ENCODE peak calls at places on chromosomes 13 and 19, in seven cellular contexts. R is A549; U is hepatocyte; G is neural progenitor cell; H is tibial artery; N is CD8-positive, alpha-beta T cell; V is stomach. F is an unnamed sample.
A peak's percentile ranks its signal among the peaks of the same experiment; 100 is the strongest.

GRCh38 chr19:55579766-55580621 is 654 bp downstream of the ZNF579 start:
- DNase-seq in R (peak; percentile 44), U (peak; percentile 63), G (peak; percentile 56), H (no peak), N (no peak), V (no peak), F (peak; percentile 48)

GRCh38 chr19:33840382-33840781 is 43.7 kb downstream of the KCTD15 start:
- DNase-seq in R (no peak), U (no peak), G (no peak), H (no peak), N (no peak), V (no peak), F (no peak)

GRCh38 chr19:1097810-1098176 is 2.6 kb upstream of the POLR2E start:
- DNase-seq in R (peak; percentile 68), U (no peak), G (no peak), H (no peak), N (no peak), V (no peak), F (peak; percentile 69)

GRCh38 chr13:102152790-102153189 is 249.1 kb downstream of the FGF14 start:
- DNase-seq in R (no peak), U (no peak), G (no peak), H (no peak), N (no peak), V (no peak), F (no peak)

GRCh38 chr19:29663861-29664752 is 1.2 kb upstream of the PLEKHF1 start:
- DNase-seq in R (no peak), U (no peak), G (no peak), H (peak; percentile 69), N (no peak), V (no peak), F (no peak)

GRCh38 chr13:61684976-61685682 is 269.5 kb upstream of the PCDH20 start:
- DNase-seq in R (no peak), U (no peak), G (no peak), H (no peak), N (no peak), V (no peak), F (no peak)

GRCh38 chr13:59157181-59157580 is 1006.5 kb downstream of the DIAPH3 start:
- DNase-seq in R (no peak), U (no peak), G (no peak), H (no peak), N (no peak), V (no peak), F (no peak)

GRCh38 chr13:56924401-56924800 is 216.3 kb upstream of the PRR20A start:
- DNase-seq in R (no peak), U (no peak), G (no peak), H (no peak), N (no peak), V (no peak), F (no peak)

GRCh38 chr19:6674868-6675305 is 4.9 kb upstream of the TNFSF14 start:
- DNase-seq in R (peak; percentile 35), U (peak; percentile 72), G (peak; percentile 62), H (peak; percentile 73), N (peak; percentile 78), V (peak; percentile 59), F (no peak)

GRCh38 chr19:55228015-55228391 is 560 bp downstream of the TMEM86B start:
- DNase-seq in R (no peak), U (peak; percentile 41), G (no peak), H (no peak), N (no peak), V (no peak), F (no peak)

GRCh38 chr19:35276706-35277281 is 5.5 kb upstream of the HAMP start:
- DNase-seq in R (no peak), U (no peak), G (no peak), H (no peak), N (no peak), V (no peak), F (no peak)

GRCh38 chr19:29287061-29287460 is 74.1 kb upstream of the UQCRFS1 start:
- DNase-seq in R (no peak), U (no peak), G (no peak), H (peak; percentile 9), N (no peak), V (no peak), F (no peak)

GRCh38 chr13:109869312-109870237 is 83.2 kb upstream of the IRS2 start:
- DNase-seq in R (peak; percentile 87), U (no peak), G (no peak), H (peak; percentile 88), N (peak; percentile 0), V (peak; percentile 75), F (no peak)

GRCh38 chr19:30036154-30037129 is 94.4 kb downstream of the URI1 start:
- DNase-seq in R (no peak), U (no peak), G (no peak), H (no peak), N (no peak), V (no peak), F (no peak)

GRCh38 chr19:32642771-32643170 is 32.2 kb downstream of the ANKRD27 start:
- DNase-seq in R (no peak), U (no peak), G (no peak), H (no peak), N (peak; percentile 55), V (no peak), F (no peak)

GRCh38 chr19:42658148-42658547 is 63.4 kb upstream of the CEACAM8 start:
- DNase-seq in R (no peak), U (no peak), G (no peak), H (no peak), N (no peak), V (no peak), F (no peak)

GRCh38 chr13:37127706-37128241 is 22.3 kb upstream of the CSNK1A1L start:
- DNase-seq in R (no peak), U (no peak), G (no peak), H (no peak), N (no peak), V (no peak), F (no peak)

GRCh38 chr19:33208904-33209843 is 15.0 kb downstream of the LRP3 start:
- DNase-seq in R (no peak), U (no peak), G (no peak), H (no peak), N (no peak), V (no peak), F (no peak)

GRCh38 chr19:12778020-12778904 is 2.9 kb upstream of the HOOK2 start:
- DNase-seq in R (peak; percentile 78), U (peak; percentile 83), G (peak; percentile 56), H (peak; percentile 88), N (no peak), V (peak; percentile 79), F (peak; percentile 72)

GRCh38 chr13:41915096-41915495 is 45.8 kb downstream of the VWA8 start:
- DNase-seq in R (no peak), U (no peak), G (no peak), H (no peak), N (no peak), V (no peak), F (no peak)

GRCh38 chr19:4493929-4494690 is 22.0 kb downstream of the HDGFL2 start:
- DNase-seq in R (no peak), U (no peak), G (no peak), H (no peak), N (no peak), V (no peak), F (no peak)
- H3K4me1 ChIP-seq in R (no peaks in the 10 kb centered on the region), U (no peaks in the 10 kb centered on the region), G (no peaks in the 10 kb centered on the region), H (no peaks in the 10 kb centered on the region), N (no peaks in the 10 kb centered on the region), V (no peaks in the 10 kb centered on the region), F (no peaks in the 10 kb centered on the region)

GRCh38 chr19:40450664-40451063 is 6.5 kb upstream of the SERTAD3 start:
- DNase-seq in R (no peak), U (no peak), G (no peak), H (no peak), N (no peak), V (no peak), F (no peak)
- TF ChIP-seq CTCF in R (no peak), U (no peak), G (no peak), H (no peak), N (no peak), V (no peak), F (no peak)

GRCh38 chr19:18435185-18435841 is 2.6 kb downstream of the ISYNA1 start:
- DNase-seq in R (no peak), U (no peak), G (no peak), H (no peak), N (no peak), V (no peak), F (no peak)
- H3K4me1 ChIP-seq in R (peaks cover 23% of the 10 kb centered on the region), U (peaks cover 56% of the 10 kb centered on the region), G (peaks cover 51% of the 10 kb centered on the region), H (peaks cover 51% of the 10 kb centered on the region), N (peaks cover 30% of the 10 kb centered on the region), V (peaks cover 77% of the 10 kb centered on the region), F (peaks cover 10% of the 10 kb centered on the region)

GRCh38 chr13:20776751-20777150 is 3.0 kb upstream of the EEF1AKMT1 start:
- DNase-seq in R (no peak), U (no peak), G (peak; percentile 6), H (no peak), N (no peak), V (no peak), F (no peak)
- TF ChIP-seq CTCF in R (no peak), U (no peak), G (no peak), H (no peak), N (no peak), V (no peak), F (no peak)

GRCh38 chr19:54208784-54209057 is 8.1 kb downstream of the RPS9 start:
- DNase-seq in R (peak; percentile 47), U (no peak), G (no peak), H (no peak), N (no peak), V (no peak), F (no peak)

GRCh38 chr19:54206831-54207177 is 6.1 kb downstream of the RPS9 start:
- DNase-seq in R (no peak), U (no peak), G (no peak), H (no peak), N (no peak), V (no peak), F (no peak)

GRCh38 chr19:54207908-54208783 is 7.5 kb downstream of the RPS9 start:
- DNase-seq in R (peak; percentile 59), U (peak; percentile 79), G (no peak), H (no peak), N (no peak), V (peak; percentile 71), F (peak; percentile 48)

GRCh38 chr19:54204767-54205468 is 4.3 kb downstream of the RPS9 start:
- DNase-seq in R (no peak), U (no peak), G (no peak), H (no peak), N (no peak), V (no peak), F (no peak)

DNA sequence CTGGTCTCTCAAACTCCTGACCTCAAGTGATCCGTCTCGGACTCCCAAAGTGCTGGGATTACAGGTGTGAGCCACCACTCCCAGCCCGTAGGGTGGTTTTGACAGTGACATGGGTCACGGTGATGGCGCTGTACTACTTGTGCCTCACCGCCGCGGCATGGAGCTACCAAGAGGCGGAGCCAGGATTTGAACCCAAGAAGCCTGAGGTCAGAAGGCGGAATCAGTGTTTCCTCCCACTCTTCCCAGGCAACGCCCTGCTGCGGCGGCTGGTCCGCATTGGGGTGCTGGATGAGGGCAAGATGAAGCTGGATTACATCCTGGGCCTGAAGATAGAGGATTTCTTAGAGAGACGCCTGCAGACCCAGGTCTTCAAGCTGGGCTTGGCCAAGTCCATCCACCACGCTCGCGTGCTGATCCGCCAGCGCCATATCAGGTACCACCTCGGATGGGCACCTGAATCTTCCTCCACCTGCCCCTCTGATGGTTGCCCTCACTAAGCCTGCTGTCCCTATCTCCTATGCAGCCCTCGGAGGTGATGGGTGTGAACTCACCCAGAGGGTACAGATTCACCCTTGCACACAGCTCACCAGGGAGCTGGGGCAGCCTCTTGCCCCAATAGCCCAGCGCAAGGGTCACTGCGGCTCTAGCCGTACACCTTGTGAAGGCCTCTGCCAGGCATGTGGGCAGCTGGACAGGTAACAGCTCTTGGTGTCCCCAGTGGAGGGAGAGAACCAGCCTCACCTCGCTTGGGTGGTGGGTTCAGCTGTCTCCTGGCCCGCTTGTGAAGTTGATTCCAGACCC is 5.6 kb downstream of the RPS9 start:
- DNase-seq in R (no peak), U (no peak), G (no peak), H (no peak), N (no peak), V (no peak), F (no peak)
- H3K4me1 ChIP-seq in R (peaks cover 93% of the 10 kb centered on the region), U (peaks cover 68% of the 10 kb centered on the region), G (peaks cover 33% of the 10 kb centered on the region), H (peaks cover 51% of the 10 kb centered on the region), N (peaks cover 94% of the 10 kb centered on the region), V (peaks cover 100% of the 10 kb centered on the region), F (peaks cover 91% of the 10 kb centered on the region)

F was measured in Caco-2.